ENCODE peak calls at places on chromosomes 7 and 10, in seven cellular contexts. M is A549, C is K562, Y is H1, H is IMR-90, Z is HepG2, U is GM12878. J is an unnamed sample.

GRCh38 chr10:30182191-30183075 is 123.0 kb upstream of the JCAD start:
- DNase-seq in Y (no peak), M (peak; percentile 80), Z (peak; percentile 59), H (peak; percentile 90), C (no peak), U (no peak), J (no peak)

GRCh38 chr10:132458595-132459251 is 61.7 kb downstream of the PWWP2B start:
- DNase-seq in C (peak; percentile 63), Z (no peak), H (no peak), Y (no peak), U (no peak), M (peak; percentile 61), J (no peak)

GRCh38 chr10:66176772-66177171 is 749.1 kb upstream of the LRRTM3 start:
- DNase-seq in C (no peak), U (no peak), Y (no peak), H (peak; percentile 31), M (no peak), Z (no peak), J (no peak)

GRCh38 chr10:27998178-27998953 is 513 bp downstream of the ODAD2 start:
- DNase-seq in Y (no peak), H (peak; percentile 26), U (no peak), M (no peak), C (no peak), Z (no peak), J (no peak)

GRCh38 chr7:366171-366916 is 76.4 kb downstream of the FOXL3 start:
- DNase-seq in M (no peak), Y (no peak), U (no peak), H (peak; percentile 17), Z (no peak), C (no peak), J (no peak)

GRCh38 chr10:98956576-98957260 is 278.9 kb downstream of the HPSE2 start:
- DNase-seq in H (peak; percentile 73), Z (no peak), U (no peak), M (no peak), C (no peak), Y (no peak), J (no peak)

GRCh38 chr7:194257-194995 is 2.1 kb downstream of the FAM20C start:
- DNase-seq in U (no peak), Y (no peak), H (peak; percentile 48), C (no peak), Z (peak; percentile 90), M (no peak), J (no peak)

GRCh38 chr10:34941471-34942357 is 126.6 kb upstream of the PARD3 start:
- DNase-seq in M (no peak), U (no peak), Z (no peak), H (peak; percentile 13), C (no peak), Y (no peak), J (no peak)

GRCh38 chr10:132541601-132542011 is 4.0 kb downstream of the INPP5A start:
- DNase-seq in C (no peak), H (no peak), Y (no peak), M (no peak), U (no peak), Z (no peak), J (no peak)

GRCh38 chr7:107660381-107661080 is at the start of gene SLC26A4:
- DNase-seq in C (no peak), H (no peak), Y (no peak), Z (no peak), M (no peak), U (no peak), J (no peak)

GRCh38 chr10:119248681-119249080 is 41.3 kb downstream of the GRK5 start:
- DNase-seq in Z (no peak), U (no peak), Y (no peak), C (no peak), H (no peak), M (no peak), J (no peak)
- H3K27ac ChIP-seq in Z (no peak overlapping the region), U (no peak overlapping the region), Y (no peak overlapping the region), C (no peak overlapping the region), H (peak overlapping the region; percentile 67), M (no peak overlapping the region), J (no peak overlapping the region)

GRCh38 chr7:135161669-135162068 is 8.8 kb downstream of the CYREN start:
- DNase-seq in H (no peak), U (no peak), M (no peak), Y (no peak), Z (no peak), C (no peak), J (no peak)

GRCh38 chr7:135166338-135166989 is 4.0 kb downstream of the CYREN start:
- DNase-seq in U (no peak), Y (no peak), M (no peak), H (no peak), Z (no peak), C (no peak), J (no peak)

GRCh38 chr7:135162382-135163001 is 8.0 kb downstream of the CYREN start:
- DNase-seq in H (no peak), Y (no peak), Z (no peak), C (no peak), U (no peak), M (no peak), J (no peak)

GRCh38 chr7:135165862-135166261 is 4.6 kb downstream of the CYREN start:
- DNase-seq in M (no peak), Y (no peak), U (no peak), Z (no peak), C (no peak), H (no peak), J (no peak)

DNA sequence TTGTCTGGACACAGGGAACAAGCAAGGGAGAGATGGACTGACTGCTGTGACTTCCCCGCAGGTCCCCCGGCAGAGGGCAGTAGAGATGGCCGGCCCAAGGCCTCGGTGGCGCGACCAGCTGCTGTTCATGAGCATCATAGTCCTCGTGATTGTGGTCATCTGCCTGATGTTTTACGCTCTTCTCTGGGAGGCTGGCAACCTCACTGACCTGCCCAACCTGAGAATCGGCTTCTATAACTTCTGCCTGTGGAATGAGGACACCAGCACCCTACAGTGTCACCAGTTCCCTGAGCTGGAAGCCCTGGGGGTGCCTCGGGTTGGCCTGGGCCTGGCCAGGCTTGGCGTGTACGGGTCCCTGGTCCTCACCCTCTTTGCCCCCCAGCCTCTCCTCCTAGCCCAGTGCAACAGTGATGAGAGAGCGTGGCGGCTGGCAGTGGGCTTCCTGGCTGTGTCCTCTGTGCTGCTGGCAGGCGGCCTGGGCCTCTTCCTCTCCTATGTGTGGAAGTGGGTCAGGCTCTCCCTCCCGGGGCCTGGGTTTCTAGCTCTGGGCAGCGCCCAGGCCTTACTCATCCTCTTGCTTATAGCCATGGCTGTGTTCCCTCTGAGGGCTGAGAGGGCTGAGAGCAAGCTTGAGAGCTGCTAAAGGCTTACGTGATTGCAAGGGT is 6.0 kb downstream of the CYREN start:
- DNase-seq in C (no peak), H (no peak), M (no peak), Y (no peak), Z (no peak), U (no peak), J (no peak)
- TF ChIP-seq POLR2A in C (peak; percentile 63), H (no peak), M (no peak), Y (peak; percentile 57), Z (no peak), U (peak; percentile 73), J (no peak)

GRCh38 chr10:107409517-107409916 is 245.0 kb upstream of the SORCS1 start:
- DNase-seq in Y (no peak), M (no peak), Z (no peak), C (no peak), U (no peak), H (peak; percentile 0), J (no peak)
- TF ChIP-seq CEBPB in Y (no peak), M (no peak), Z (no peak), C (no peak), U (no peak), H (no peak), J (no peak)

GRCh38 chr10:113167702-113168101 is 217.7 kb downstream of the TCF7L2 start:
- DNase-seq in U (no peak), H (no peak), C (no peak), Z (no peak), M (no peak), Y (no peak), J (no peak)
- H3K27ac ChIP-seq in U (no peak overlapping the region), H (no peak overlapping the region), C (no peak overlapping the region), Z (no peak overlapping the region), M (no peak overlapping the region), Y (no peak overlapping the region), J (no peak overlapping the region)

GRCh38 chr10:96619120-96619519 is 32.3 kb upstream of the TM9SF3 start:
- DNase-seq in H (no peak), M (no peak), Y (no peak), U (no peak), C (peak; percentile 87), Z (no peak), J (no peak)
- TF ChIP-seq POLR2A in H (no peak), M (no peak), Y (no peak), U (no peak), C (no peak), Z (no peak), J (no peak)

DNA sequence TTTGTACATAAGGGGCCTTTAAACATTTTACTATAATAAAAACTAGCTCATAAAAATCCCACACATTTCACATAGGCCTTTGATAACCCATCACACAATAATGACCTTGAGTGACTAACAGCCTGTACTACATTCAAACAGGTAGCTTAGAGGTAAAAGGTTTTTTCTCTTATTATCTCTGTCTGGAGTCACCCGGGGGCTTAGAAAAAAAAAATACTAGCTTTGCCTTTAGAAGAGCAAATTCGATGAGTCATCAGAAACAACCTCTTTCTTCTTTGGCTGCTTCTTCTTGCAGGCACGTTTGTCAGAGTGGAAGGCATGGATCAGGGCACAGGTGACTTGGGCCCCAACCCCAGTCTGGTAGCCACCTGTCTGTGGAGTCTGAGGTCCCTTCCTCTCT is 43.4 kb upstream of the ADO start:
- DNase-seq in H (no peak), M (no peak), Z (no peak), Y (no peak), U (no peak), C (no peak), J (no peak)
- TF ChIP-seq CEBPB in H (no peak), M (no peak), Z (no peak), Y (no peak), U (no peak), C (no peak), J (no peak)

GRCh38 chr10:116170815-116171250 is 102.2 kb downstream of the GFRA1 start:
- DNase-seq in U (no peak), Z (no peak), M (no peak), C (no peak), Y (no peak), H (peak; percentile 26), J (no peak)

GRCh38 chr10:116168745-116169144 is 104.3 kb downstream of the GFRA1 start:
- DNase-seq in U (no peak), C (no peak), Y (no peak), H (no peak), Z (no peak), M (no peak), J (no peak)

GRCh38 chr10:116169782-116170181 is 103.2 kb downstream of the GFRA1 start:
- DNase-seq in H (no peak), U (no peak), C (no peak), Z (no peak), Y (no peak), M (no peak), J (no peak)

GRCh38 chr10:116164291-116164690 is 108.7 kb downstream of the GFRA1 start:
- DNase-seq in H (no peak), M (no peak), U (no peak), Y (no peak), Z (no peak), C (no peak), J (no peak)

GRCh38 chr10:116168329-116168728 is 104.7 kb downstream of the GFRA1 start:
- DNase-seq in U (no peak), M (no peak), Y (no peak), Z (no peak), C (no peak), H (no peak), J (no peak)
- H3K27ac ChIP-seq in U (no peak overlapping the region), M (no peak overlapping the region), Y (no peak overlapping the region), Z (no peak overlapping the region), C (no peak overlapping the region), H (no peak overlapping the region), J (no peak overlapping the region)